ENCODE peak calls at places on chromosomes 6 and 20, in six cellular contexts. L is mammary epithelial cell, K is GM23338, A is IMR-90, M is A549, F is astrocyte. Z is an unnamed sample.

GRCh38 chr6:152916035-152916434 is 66.8 kb downstream of the FBXO5 start:
- DNase-seq in L (no peak), K (no peak), A (no peak), M (no peak), F (no peak), Z (no peak)

GRCh38 chr20:19975436-19975799 is 41.7 kb upstream of the NAA20 start:
- DNase-seq in L (no peak), K (no peak), A (peak), M (peak), F (peak), Z (no peak)

GRCh38 chr6:6348251-6348650 is 27.8 kb upstream of the F13A1 start:
- DNase-seq in L (no peak), K (no peak), A (no peak), M (no peak), F (no peak), Z (no peak)

GRCh38 chr20:41316009-41316408 is 1.5 kb downstream of the ZHX3 start:
- DNase-seq in L (no peak), K (no peak), A (no peak), M (no peak), F (no peak), Z (no peak)

GRCh38 chr6:155389130-155389529 is 66.5 kb downstream of the NOX3 start:
- DNase-seq in L (no peak), K (no peak), A (peak), M (no peak), F (peak), Z (no peak)

GRCh38 chr20:47543006-47543431 is 41.3 kb downstream of the NCOA3 start:
- DNase-seq in L (no peak), K (no peak), A (peak), M (no peak), F (peak), Z (no peak)

GRCh38 chr20:38272398-38272797 is 11.9 kb upstream of the KIAA1755 start:
- DNase-seq in L (peak), K (no peak), A (peak), M (no peak), F (peak), Z (peak)

GRCh38 chr6:106540907-106541306 is 88.4 kb downstream of the RTN4IP1 start:
- DNase-seq in L (no peak), K (no peak), A (no peak), M (no peak), F (no peak), Z (no peak)

GRCh38 chr6:147947521-147947920 is 395.1 kb upstream of the SASH1 start:
- DNase-seq in L (no peak), K (no peak), A (peak), M (no peak), F (peak), Z (no peak)

GRCh38 chr6:113854531-113855499 is 2.3 kb upstream of the MARCKS start:
- DNase-seq in L (peak), K (peak), A (peak), M (peak), F (peak), Z (peak)

GRCh38 chr20:61556116-61556515 is 304.1 kb downstream of the CDH4 start:
- DNase-seq in L (peak), K (no peak), A (peak), M (peak), F (peak), Z (no peak)

GRCh38 chr20:34863421-34863965 is 9.2 kb downstream of the GGT7 start:
- DNase-seq in L (no peak), K (peak), A (no peak), M (no peak), F (no peak), Z (no peak)

GRCh38 chr6:143747347-143747842 is 69.6 kb downstream of the PHACTR2 start:
- DNase-seq in L (no peak), K (peak), A (no peak), M (no peak), F (no peak), Z (no peak)
- H3K4me2 ChIP-seq in L (no peak), K (peak), A (no peak), M (no peak), F (no peak), Z (no peak)

GRCh38 chr6:165986647-165987482 is 180.8 kb downstream of the TBXT start:
- DNase-seq in L (no peak), K (peak), A (peak), M (peak), F (peak), Z (no peak)
- H3K4me2 ChIP-seq in L (no peak), K (peak), A (peak), M (peak), F (peak), Z (no peak)

DNA sequence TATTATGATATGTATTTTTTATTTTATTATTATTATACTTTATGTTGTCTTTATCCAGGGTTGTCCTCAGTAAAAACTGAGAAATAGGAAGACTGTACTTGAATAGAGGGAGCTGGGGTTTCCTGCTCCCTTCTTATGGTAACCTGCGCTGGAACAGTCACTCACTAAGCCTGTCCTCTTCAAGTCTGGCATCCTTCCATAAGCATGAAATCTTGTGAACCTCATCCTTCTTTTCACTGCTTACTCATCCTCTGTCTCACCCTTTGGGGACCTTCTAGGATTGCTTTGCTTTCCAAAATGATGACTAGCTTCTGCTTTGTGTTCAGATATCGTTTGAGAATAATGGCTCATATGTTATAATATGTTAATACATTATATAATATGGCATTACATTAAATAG is 90.6 kb downstream of the C6orf118 start:
- DNase-seq in L (peak), K (no peak), A (no peak), M (no peak), F (peak), Z (no peak)
- H3K4me2 ChIP-seq in L (no peak), K (no peak), A (no peak), M (no peak), F (no peak), Z (no peak)

GRCh38 chr6:4822476-4822875 is 46.3 kb downstream of the CDYL start:
- DNase-seq in L (no peak), K (no peak), A (no peak), M (no peak), F (no peak), Z (no peak)

GRCh38 chr6:4819706-4820283 is 43.6 kb downstream of the CDYL start:
- DNase-seq in L (no peak), K (no peak), A (peak), M (no peak), F (peak), Z (no peak)

GRCh38 chr6:4818272-4818938 is 42.2 kb downstream of the CDYL start:
- DNase-seq in L (no peak), K (no peak), A (no peak), M (no peak), F (no peak), Z (no peak)

GRCh38 chr6:4817551-4817950 is 41.3 kb downstream of the CDYL start:
- DNase-seq in L (no peak), K (no peak), A (peak), M (no peak), F (peak), Z (no peak)

DNA sequence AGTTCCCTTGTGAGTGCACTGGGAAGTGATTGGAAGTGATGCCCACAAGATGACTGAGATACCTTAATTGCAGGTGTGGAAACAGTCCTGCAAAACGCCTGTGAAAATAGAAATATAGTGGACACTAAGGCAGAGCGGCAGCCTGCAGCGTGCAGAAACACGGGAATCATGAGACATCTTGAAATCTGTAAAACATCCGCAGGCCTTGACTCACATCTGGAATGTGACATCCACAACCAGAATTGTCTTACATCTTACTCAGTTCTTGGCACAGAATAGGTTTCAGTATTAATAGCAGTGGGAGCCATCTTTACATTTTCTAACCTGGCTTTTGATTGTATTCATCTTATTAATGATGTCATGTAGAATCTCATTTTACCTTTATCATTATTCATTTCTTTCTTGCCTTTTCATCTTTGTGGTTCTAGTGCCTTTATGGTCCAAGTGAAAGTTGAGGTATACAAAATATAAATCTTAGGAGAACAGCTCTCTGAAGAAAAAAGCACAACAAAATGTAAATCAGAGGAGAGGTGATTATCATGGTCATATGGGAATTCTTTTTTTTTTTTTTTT is 44.6 kb downstream of the CDYL start:
- DNase-seq in L (no peak), K (no peak), A (peak), M (no peak), F (peak), Z (no peak)
- H3K4me2 ChIP-seq in L (no peak), K (no peak), A (no peak), M (no peak), F (peak), Z (no peak)

GRCh38 chr20:49985617-49986016 is 2.8 kb downstream of the SNAI1 start:
- DNase-seq in L (no peak), K (no peak), A (no peak), M (no peak), F (no peak), Z (no peak)
- H3K4me2 ChIP-seq in L (no peak), K (peak), A (peak), M (peak), F (peak), Z (peak)

Z was measured in endothelial cell of umbilical vein.